ENCODE peak calls at places on chromosomes 13 and 19, in four cellular contexts. Y is T-helper 2 cell, E is renal cortical epithelial cell, R is ELF-1. P is an unnamed sample.

GRCh38 chr19:7603919-7604318 is 8.3 kb downstream of the CAMSAP3 start:
- DNase-seq in Y (no peak), E (no peak), R (no peak), P (no peak)

GRCh38 chr19:13018037-13018914 is 23.0 kb downstream of the NFIX start:
- DNase-seq in Y (no peak), E (no peak), R (peak; percentile 33), P (no peak)

GRCh38 chr13:31627097-31627496 is 112.2 kb upstream of the RXFP2 start:
- DNase-seq in Y (no peak), E (no peak), R (no peak), P (no peak)

GRCh38 chr13:38821753-38822551 is 135.1 kb downstream of the FREM2 start:
- DNase-seq in Y (no peak), E (peak; percentile 37), R (peak; percentile 55), P (no peak)

GRCh38 chr19:10979950-10980349 is 19.1 kb downstream of the SMARCA4 start:
- DNase-seq in Y (peak; percentile 64), E (no peak), R (no peak), P (no peak)

GRCh38 chr13:39023761-39024160 is 14.1 kb downstream of the PROSER1 start:
- DNase-seq in Y (no peak), E (no peak), R (peak; percentile 63), P (no peak)

GRCh38 chr19:35868172-35868822 is at the start of gene APLP1:
- DNase-seq in Y (peak; percentile 44), E (no peak), R (peak; percentile 37), P (peak; percentile 84)

GRCh38 chr13:49498211-49498610 is 2.5 kb downstream of the PHF11 start:
- DNase-seq in Y (peak; percentile 57), E (no peak), R (no peak), P (no peak)

GRCh38 chr19:36267061-36267845 is 52.3 kb downstream of the ZNF146 start:
- DNase-seq in Y (no peak), E (no peak), R (no peak), P (no peak)

GRCh38 chr19:33814181-33815165 is 17.8 kb downstream of the KCTD15 start:
- DNase-seq in Y (no peak), E (no peak), R (no peak), P (no peak)

GRCh38 chr19:55460670-55461258 is 678 bp downstream of the ISOC2 start:
- DNase-seq in Y (peak; percentile 48), E (peak; percentile 44), R (peak; percentile 91), P (peak; percentile 92)

GRCh38 chr13:40146586-40147240 is 491.3 kb downstream of the COG6 start:
- DNase-seq in Y (peak; percentile 56), E (no peak), R (peak; percentile 22), P (no peak)

GRCh38 chr19:35592226-35592625 is 6.3 kb downstream of the PMIS2 start:
- DNase-seq in Y (peak; percentile 46), E (peak; percentile 58), R (peak; percentile 50), P (peak; percentile 15)

GRCh38 chr19:3094638-3095374 is 644 bp downstream of the GNA11 start:
- DNase-seq in Y (peak; percentile 56), E (no peak), R (no peak), P (no peak)

GRCh38 chr19:10228393-10228792 is 2.7 kb downstream of the S1PR2 start:
- DNase-seq in Y (no peak), E (no peak), R (no peak), P (no peak)

GRCh38 chr13:20814224-20814910 is 40.6 kb upstream of the EEF1AKMT1 start:
- DNase-seq in Y (no peak), E (peak; percentile 67), R (no peak), P (no peak)

GRCh38 chr13:36531746-36532486 is 99.6 kb downstream of the CCNA1 start:
- DNase-seq in Y (no peak), E (peak; percentile 17), R (no peak), P (no peak)

GRCh38 chr13:113928701-113929627 is 44.9 kb downstream of the C13orf46 start:
- DNase-seq in Y (no peak), E (no peak), R (no peak), P (no peak)

GRCh38 chr13:105660550-105660949 is 874.9 kb downstream of the EFNB2 start:
- DNase-seq in Y (no peak), E (no peak), R (no peak), P (no peak)

GRCh38 chr13:33284916-33285315 is 639 bp downstream of the STARD13 start:
- DNase-seq in Y (no peak), E (no peak), R (peak; percentile 2), P (no peak)

GRCh38 chr19:14141041-14141440 is 4.7 kb upstream of the ASF1B start:
- DNase-seq in Y (no peak), E (no peak), R (no peak), P (no peak)

GRCh38 chr13:51674276-51674675 is 90.0 kb downstream of the WDFY2 start:
- DNase-seq in Y (no peak), E (peak; percentile 28), R (peak; percentile 89), P (no peak)